ENCODE peak calls at places on chromosome 21, in eight cellular contexts. Z is bronchial epithelial cell; P is stimulated activated naive CD8-positive, alpha-beta T cell treated with anti-CD3 and anti-CD28 coated beads, Interleukin-15, Interleukin-2, amounts not matched to agents 100 U/mL and 50 U/mL, for 24 hours; C is T follicular helper cell; O is amniotic stem cell; X is fibroblast of mammary gland; I is anterior cingulate cortex; K is midbrain. E is an unnamed sample.

GRCh38 chr21:20341431-20341830 is 656.8 kb upstream of the NCAM2 start:
- DNase-seq in Z (no peak), P (no peak), C (no peak), O (no peak), X (no peak), I (no peak), K (no peak), E (no peak)

GRCh38 chr21:34983680-34984086 is 65.4 kb downstream of the RUNX1 start:
- DNase-seq in Z (peak; percentile 63), P (peak; percentile 76), C (no peak), O (no peak), X (peak; percentile 87), I (no peak), K (no peak), E (peak; percentile 84)

GRCh38 chr21:32529679-32530078 is 55.6 kb downstream of the TCP10L start:
- DNase-seq in Z (no peak), P (no peak), C (no peak), O (no peak), X (peak; percentile 25), I (no peak), K (no peak), E (no peak)

GRCh38 chr21:42219606-42220137 is 732 bp downstream of the ABCG1 start:
- DNase-seq in Z (no peak), P (peak; percentile 46), C (no peak), O (no peak), X (no peak), I (no peak), K (no peak), E (no peak)

GRCh38 chr21:43611598-43612369 is 47.5 kb downstream of the HSF2BP start:
- DNase-seq in Z (peak; percentile 57), P (peak; percentile 30), C (no peak), O (no peak), X (peak; percentile 60), I (no peak), K (peak; percentile 29), E (peak; percentile 55)

GRCh38 chr21:14691924-14692323 is 145.8 kb upstream of the SAMSN1 start:
- DNase-seq in Z (no peak), P (no peak), C (no peak), O (no peak), X (no peak), I (no peak), K (no peak), E (no peak)

GRCh38 chr21:45408271-45408791 is 3.4 kb downstream of the COL18A1 start:
- DNase-seq in Z (no peak), P (no peak), C (no peak), O (no peak), X (no peak), I (no peak), K (no peak), E (no peak)

GRCh38 chr21:38806153-38806941 is 618 bp downstream of the ETS2 start:
- DNase-seq in Z (no peak), P (peak; percentile 49), C (peak; percentile 10), O (no peak), X (no peak), I (no peak), K (no peak), E (no peak)

GRCh38 chr21:24290151-24290833 is 1317.0 kb downstream of the MRPL39 start:
- DNase-seq in Z (no peak), P (peak; percentile 16), C (peak; percentile 1), O (no peak), X (no peak), I (no peak), K (no peak), E (no peak)

GRCh38 chr21:44407493-44407892 is 47.8 kb upstream of the LRRC3 start:
- DNase-seq in Z (no peak), P (peak; percentile 40), C (no peak), O (no peak), X (no peak), I (no peak), K (no peak), E (no peak)

GRCh38 chr21:46457801-46458314 is 833 bp upstream of the DIP2A start:
- DNase-seq in Z (peak; percentile 28), P (peak; percentile 54), C (no peak), O (peak; percentile 1), X (peak; percentile 54), I (no peak), K (peak; percentile 61), E (peak; percentile 17)

E was measured in RCC 7860.